ENCODE peak calls at places on chromosomes 2 and 18, in seven cellular contexts. One of them, this sample, is unnamed.

GRCh38 chr2:137155351-137156104 is 390.2 kb downstream of the THSD7B start:
- DNase-seq in colonic mucosa: no peak
- DNase-seq in BJ: no peak
- DNase-seq in NB4: no peak
- DNase-seq in IMR-90: no peak
- DNase-seq in A549: no peak
- DNase-seq in spleen: no peak
- DNase-seq in this sample: no peak

GRCh38 chr2:100104718-100105677 is 37.4 kb downstream of the AFF3 start:
- DNase-seq in NB4: no peak
- DNase-seq in A549: no peak
- DNase-seq in colonic mucosa: no peak
- DNase-seq in IMR-90: peak
- DNase-seq in spleen: peak
- DNase-seq in BJ: no peak
- DNase-seq in this sample: no peak

GRCh38 chr2:72081450-72081849 is 66.2 kb downstream of the CYP26B1 start:
- DNase-seq in A549: no peak
- DNase-seq in IMR-90: no peak
- DNase-seq in spleen: peak
- DNase-seq in BJ: no peak
- DNase-seq in NB4: no peak
- DNase-seq in colonic mucosa: no peak
- DNase-seq in this sample: no peak

GRCh38 chr18:48328473-48329205 is 80.5 kb downstream of the ZBTB7C start:
- DNase-seq in colonic mucosa: no peak
- DNase-seq in spleen: peak
- DNase-seq in A549: no peak
- DNase-seq in BJ: no peak
- DNase-seq in NB4: no peak
- DNase-seq in IMR-90: peak
- DNase-seq in this sample: no peak

GRCh38 chr2:71888741-71889445 is 258.8 kb downstream of the CYP26B1 start:
- DNase-seq in A549: no peak
- DNase-seq in BJ: no peak
- DNase-seq in IMR-90: peak
- DNase-seq in spleen: no peak
- DNase-seq in colonic mucosa: no peak
- DNase-seq in NB4: peak
- DNase-seq in this sample: no peak

GRCh38 chr2:100142393-100142792 is at the start of gene AFF3:
- DNase-seq in NB4: peak
- DNase-seq in IMR-90: no peak
- DNase-seq in spleen: peak
- DNase-seq in A549: no peak
- DNase-seq in BJ: no peak
- DNase-seq in colonic mucosa: no peak
- DNase-seq in this sample: no peak

GRCh38 chr2:122749347-122749850 is 993.9 kb downstream of the TSN start:
- DNase-seq in NB4: no peak
- DNase-seq in spleen: no peak
- DNase-seq in A549: no peak
- DNase-seq in colonic mucosa: no peak
- DNase-seq in BJ: no peak
- DNase-seq in IMR-90: no peak
- DNase-seq in this sample: no peak

GRCh38 chr2:112314856-112315255 is 39.5 kb downstream of the ZC3H6 start:
- DNase-seq in NB4: no peak
- DNase-seq in A549: no peak
- DNase-seq in IMR-90: no peak
- DNase-seq in spleen: no peak
- DNase-seq in BJ: no peak
- DNase-seq in colonic mucosa: no peak
- DNase-seq in this sample: no peak

GRCh38 chr2:117832332-117832731 is 17.8 kb downstream of the DDX18 start:
- DNase-seq in A549: no peak
- DNase-seq in IMR-90: peak
- DNase-seq in BJ: no peak
- DNase-seq in spleen: no peak
- DNase-seq in NB4: no peak
- DNase-seq in colonic mucosa: no peak
- DNase-seq in this sample: no peak

GRCh38 chr2:47402555-47402804 is 476 bp upstream of the MSH2 start:
- DNase-seq in colonic mucosa: no peak
- DNase-seq in IMR-90: peak
- DNase-seq in spleen: no peak
- DNase-seq in A549: peak
- DNase-seq in NB4: no peak
- DNase-seq in BJ: peak
- DNase-seq in this sample: peak

GRCh38 chr2:180203972-180204371 is 196.9 kb upstream of the CWC22 start:
- DNase-seq in NB4: no peak
- DNase-seq in A549: no peak
- DNase-seq in spleen: no peak
- DNase-seq in IMR-90: peak
- DNase-seq in BJ: no peak
- DNase-seq in colonic mucosa: peak
- DNase-seq in this sample: peak

GRCh38 chr18:68742206-68742605 is 27.3 kb upstream of the TMX3 start:
- DNase-seq in A549: no peak
- DNase-seq in NB4: no peak
- DNase-seq in colonic mucosa: no peak
- DNase-seq in BJ: no peak
- DNase-seq in spleen: no peak
- DNase-seq in IMR-90: no peak
- DNase-seq in this sample: no peak

GRCh38 chr18:68735498-68736343 is 20.8 kb upstream of the TMX3 start:
- DNase-seq in spleen: no peak
- DNase-seq in IMR-90: peak
- DNase-seq in NB4: peak
- DNase-seq in colonic mucosa: no peak
- DNase-seq in BJ: peak
- DNase-seq in A549: peak
- DNase-seq in this sample: no peak

GRCh38 chr18:68740966-68741365 is 26.1 kb upstream of the TMX3 start:
- DNase-seq in colonic mucosa: no peak
- DNase-seq in IMR-90: peak
- DNase-seq in A549: no peak
- DNase-seq in BJ: no peak
- DNase-seq in NB4: no peak
- DNase-seq in spleen: no peak
- DNase-seq in this sample: no peak

GRCh38 chr18:68734311-68734710 is 19.4 kb upstream of the TMX3 start:
- DNase-seq in NB4: no peak
- DNase-seq in spleen: no peak
- DNase-seq in BJ: peak
- DNase-seq in IMR-90: peak
- DNase-seq in colonic mucosa: no peak
- DNase-seq in A549: no peak
- DNase-seq in this sample: no peak

DNA sequence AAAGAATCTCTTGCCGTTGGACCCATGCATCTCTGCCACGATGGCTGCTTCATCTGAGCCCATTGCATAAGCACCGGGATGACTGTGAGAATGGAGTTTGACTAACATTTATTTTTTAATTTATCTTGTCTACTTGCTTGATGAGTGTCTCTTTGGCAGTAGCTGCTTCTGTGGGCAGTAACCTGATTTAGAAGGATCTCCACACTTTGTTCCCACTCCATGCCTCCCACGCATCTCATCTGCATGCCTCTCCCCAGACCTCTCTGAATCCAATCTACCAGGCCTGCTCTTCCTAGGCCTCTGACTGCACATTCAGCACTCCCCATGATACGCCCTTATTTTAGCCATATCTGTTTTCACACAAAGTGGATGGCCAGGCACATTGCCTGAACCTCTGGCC is 23.7 kb upstream of the TMX3 start:
- DNase-seq in BJ: no peak
- DNase-seq in colonic mucosa: no peak
- DNase-seq in NB4: no peak
- DNase-seq in A549: no peak
- DNase-seq in IMR-90: no peak
- DNase-seq in spleen: no peak
- DNase-seq in this sample: no peak
- TF ChIP-seq CTCF in BJ: no peak
- TF ChIP-seq CTCF in colonic mucosa: no peak
- TF ChIP-seq CTCF in NB4: no peak
- TF ChIP-seq CTCF in A549: no peak
- TF ChIP-seq CTCF in IMR-90: no peak
- TF ChIP-seq CTCF in spleen: no peak
- TF ChIP-seq CTCF in this sample: no peak

DNA sequence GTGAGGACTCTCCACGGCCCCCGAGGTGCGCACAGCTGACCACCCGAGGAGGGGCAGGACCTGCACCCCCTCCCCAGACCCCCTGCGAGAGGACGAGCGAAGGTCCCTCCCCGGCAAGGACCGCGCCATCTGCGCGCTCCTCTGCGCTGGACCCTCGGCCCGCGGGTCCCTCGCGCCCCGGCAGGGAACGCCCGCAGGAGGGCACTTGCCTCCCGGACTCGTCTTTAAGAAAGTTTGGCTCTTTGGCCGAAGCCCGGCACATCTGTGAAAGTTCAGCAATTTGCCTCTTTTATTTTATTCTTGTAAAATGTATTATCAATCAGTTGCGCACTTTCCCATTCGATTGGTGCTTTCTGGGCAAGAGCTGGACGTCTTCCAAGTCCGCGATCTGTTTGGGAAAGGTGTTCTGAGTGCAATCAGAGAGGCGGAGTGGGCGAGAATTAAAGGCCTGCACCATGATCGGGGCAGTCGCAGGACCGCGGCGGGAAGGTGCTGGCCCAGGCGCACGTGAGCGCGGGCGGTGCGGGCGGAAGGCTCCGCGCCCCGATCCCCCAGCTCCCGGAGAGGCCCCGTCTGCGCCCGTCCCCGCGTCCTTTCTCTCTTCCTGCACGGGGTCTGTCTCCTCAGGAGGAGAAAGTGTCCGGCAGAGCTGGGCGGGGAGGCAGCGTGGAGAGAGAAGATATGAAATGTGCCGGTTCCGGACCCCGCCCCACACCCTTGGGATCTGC is 1.6 kb upstream of the ALKAL2 start:
- DNase-seq in spleen: no peak
- DNase-seq in IMR-90: peak
- DNase-seq in A549: no peak
- DNase-seq in colonic mucosa: peak
- DNase-seq in BJ: no peak
- DNase-seq in NB4: no peak
- DNase-seq in this sample: no peak
- H3K4me3 ChIP-seq in spleen: peak
- H3K4me3 ChIP-seq in IMR-90: peak
- H3K4me3 ChIP-seq in A549: peak
- H3K4me3 ChIP-seq in colonic mucosa: peak
- H3K4me3 ChIP-seq in BJ: peak
- H3K4me3 ChIP-seq in NB4: no peak
- H3K4me3 ChIP-seq in this sample: peak

GRCh38 chr2:109266998-109267854 is 138.2 kb downstream of the SH3RF3 start:
- DNase-seq in spleen: peak
- DNase-seq in colonic mucosa: no peak
- DNase-seq in BJ: no peak
- DNase-seq in A549: no peak
- DNase-seq in NB4: peak
- DNase-seq in IMR-90: no peak
- DNase-seq in this sample: no peak

GRCh38 chr2:109264595-109265328 is 135.8 kb downstream of the SH3RF3 start:
- DNase-seq in BJ: no peak
- DNase-seq in IMR-90: peak
- DNase-seq in A549: no peak
- DNase-seq in spleen: no peak
- DNase-seq in colonic mucosa: no peak
- DNase-seq in NB4: no peak
- DNase-seq in this sample: no peak

GRCh38 chr2:109266511-109266910 is 137.5 kb downstream of the SH3RF3 start:
- DNase-seq in colonic mucosa: no peak
- DNase-seq in BJ: no peak
- DNase-seq in spleen: peak
- DNase-seq in IMR-90: no peak
- DNase-seq in NB4: no peak
- DNase-seq in A549: no peak
- DNase-seq in this sample: no peak

GRCh38 chr2:109265953-109266352 is 136.9 kb downstream of the SH3RF3 start:
- DNase-seq in spleen: no peak
- DNase-seq in BJ: no peak
- DNase-seq in IMR-90: no peak
- DNase-seq in NB4: no peak
- DNase-seq in A549: no peak
- DNase-seq in colonic mucosa: no peak
- DNase-seq in this sample: no peak

DNA sequence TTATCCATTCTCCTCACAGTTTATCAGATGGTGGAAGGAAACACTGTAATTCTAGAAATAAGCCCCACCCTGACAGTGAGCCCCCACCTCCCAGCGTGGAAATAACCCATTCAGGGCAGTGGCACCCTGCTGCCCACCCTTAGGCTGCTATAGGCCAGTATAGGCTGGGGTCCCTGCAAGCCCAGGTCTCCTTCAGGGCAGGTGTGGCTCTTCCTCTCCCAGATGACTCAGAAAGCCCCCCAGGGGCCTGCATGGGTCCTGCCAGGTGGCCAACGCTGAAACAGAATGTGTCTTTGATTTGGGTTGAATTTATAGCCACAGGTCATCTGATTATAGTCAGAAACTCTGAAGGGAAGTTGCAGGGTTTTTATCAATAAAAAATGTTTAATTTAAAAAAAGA is 136.4 kb downstream of the SH3RF3 start:
- DNase-seq in spleen: peak
- DNase-seq in A549: no peak
- DNase-seq in IMR-90: no peak
- DNase-seq in BJ: no peak
- DNase-seq in NB4: no peak
- DNase-seq in colonic mucosa: no peak
- DNase-seq in this sample: no peak
- TF ChIP-seq CTCF in spleen: no peak
- TF ChIP-seq CTCF in A549: no peak
- TF ChIP-seq CTCF in IMR-90: no peak
- TF ChIP-seq CTCF in BJ: no peak
- TF ChIP-seq CTCF in NB4: no peak
- TF ChIP-seq CTCF in colonic mucosa: no peak
- TF ChIP-seq CTCF in this sample: no peak

GRCh38 chr18:25019086-25019860 is 332.7 kb downstream of the ZNF521 start:
- DNase-seq in IMR-90: no peak
- DNase-seq in colonic mucosa: no peak
- DNase-seq in NB4: no peak
- DNase-seq in BJ: no peak
- DNase-seq in spleen: no peak
- DNase-seq in A549: no peak
- DNase-seq in this sample: no peak

GRCh38 chr18:25016181-25016580 is 335.8 kb downstream of the ZNF521 start:
- DNase-seq in A549: no peak
- DNase-seq in spleen: no peak
- DNase-seq in BJ: no peak
- DNase-seq in NB4: no peak
- DNase-seq in IMR-90: no peak
- DNase-seq in colonic mucosa: no peak
- DNase-seq in this sample: no peak

GRCh38 chr18:25019946-25020345 is 332.0 kb downstream of the ZNF521 start:
- DNase-seq in NB4: no peak
- DNase-seq in BJ: no peak
- DNase-seq in colonic mucosa: no peak
- DNase-seq in spleen: no peak
- DNase-seq in A549: no peak
- DNase-seq in IMR-90: no peak
- DNase-seq in this sample: no peak

GRCh38 chr18:25010623-25011374 is 341.2 kb downstream of the ZNF521 start:
- DNase-seq in A549: no peak
- DNase-seq in spleen: no peak
- DNase-seq in IMR-90: no peak
- DNase-seq in NB4: no peak
- DNase-seq in colonic mucosa: no peak
- DNase-seq in BJ: no peak
- DNase-seq in this sample: no peak

GRCh38 chr18:25016666-25017065 is 335.3 kb downstream of the ZNF521 start:
- DNase-seq in spleen: no peak
- DNase-seq in NB4: no peak
- DNase-seq in colonic mucosa: no peak
- DNase-seq in A549: no peak
- DNase-seq in IMR-90: no peak
- DNase-seq in BJ: no peak
- DNase-seq in this sample: no peak
- H3K4me3 ChIP-seq in spleen: no peak
- H3K4me3 ChIP-seq in NB4: no peak
- H3K4me3 ChIP-seq in colonic mucosa: no peak
- H3K4me3 ChIP-seq in A549: no peak
- H3K4me3 ChIP-seq in IMR-90: no peak
- H3K4me3 ChIP-seq in BJ: no peak
- H3K4me3 ChIP-seq in this sample: no peak